ENCODE peak calls at places on chromosomes 12 and 14, in four cellular contexts. K is activated T-cell treated with anti-CD3 and anti-CD28 coated beads, Interleukin-2, amount 50 U/mL, for 72 hours; C is GM12891; M is HEK293T. I is an unnamed sample.

GRCh38 chr14:43406936-43407335 is 1100.1 kb downstream of the FSCB start:
- DNase-seq in K (no peak), C (no peak), M (no peak), I (no peak)

GRCh38 chr12:107544947-107545346 is 140.7 kb upstream of the PWP1 start:
- DNase-seq in K (no peak), C (no peak), M (no peak), I (no peak)

GRCh38 chr12:84056-84455 is 17.5 kb downstream of the IQSEC3 start:
- DNase-seq in K (no peak), C (no peak), M (no peak), I (no peak)

GRCh38 chr12:51329742-51330141 is 5.8 kb upstream of the BIN2 start:
- DNase-seq in K (no peak), C (no peak), M (no peak), I (no peak)

GRCh38 chr14:54364555-54365415 is 32.0 kb upstream of the CDKN3 start:
- DNase-seq in K (no peak), C (no peak), M (no peak), I (no peak)

GRCh38 chr12:106021516-106021915 is 117.2 kb downstream of the NUAK1 start:
- DNase-seq in K (no peak), C (no peak), M (no peak), I (no peak)

GRCh38 chr12:80195143-80195726 is 95.9 kb downstream of the OTOGL start:
- DNase-seq in K (no peak), C (no peak), M (peak), I (no peak)

GRCh38 chr12:123444396-123445026 is 8.0 kb upstream of the RILPL2 start:
- DNase-seq in K (no peak), C (no peak), M (no peak), I (no peak)

I was measured in activated gamma-delta T cell treated with anti-CD3 and anti-CD28 coated beads, Interleukin-2, amount 50 U/mL, for 16 hours.